ENCODE peak calls at places on chromosome 2, in eight cellular contexts. P is cardiac muscle cell, I is mammary epithelial cell, G is heart right ventricle, U is esophagus muscularis mucosa, E is kidney, H is mesendoderm, F is left lung. A is an unnamed sample.

GRCh38 chr2:158575051-158575635 is 118.4 kb downstream of the PKP4 start:
- DNase-seq in E (no peak), G (no peak), H (no peak), I (no peak), P (no peak), F (no peak), U (no peak), A (no peak)

GRCh38 chr2:150063950-150064549 is 423.4 kb downstream of the RND3 start:
- DNase-seq in G (no peak), U (no peak), H (no peak), E (no peak), F (no peak), I (no peak), P (no peak), A (no peak)

GRCh38 chr2:81658227-81658626 is 1353.7 kb upstream of the LRRTM1 start:
- DNase-seq in H (no peak), E (no peak), F (no peak), G (no peak), U (no peak), I (peak; percentile 55), P (no peak), A (no peak)

GRCh38 chr2:71681626-71682025 is 228.3 kb downstream of the DYSF start:
- DNase-seq in P (no peak), E (no peak), G (no peak), F (no peak), H (no peak), I (no peak), U (no peak), A (no peak)

GRCh38 chr2:25566694-25567093 is 106.7 kb downstream of the DTNB start:
- DNase-seq in U (no peak), F (no peak), I (no peak), E (no peak), G (no peak), H (no peak), P (peak; percentile 8), A (no peak)

GRCh38 chr2:223918671-223919134 is 26.4 kb downstream of the WDFY1 start:
- DNase-seq in H (no peak), F (no peak), U (no peak), I (no peak), E (no peak), G (no peak), P (no peak), A (no peak)

GRCh38 chr2:105038383-105039061 is 653 bp downstream of the MRPS9 start:
- DNase-seq in E (no peak), G (no peak), P (no peak), U (no peak), H (no peak), F (no peak), I (peak; percentile 16), A (no peak)

GRCh38 chr2:149768320-149768799 is 180.8 kb upstream of the MMADHC start:
- DNase-seq in H (peak; percentile 42), E (no peak), I (peak; percentile 27), U (no peak), F (no peak), G (no peak), P (no peak), A (no peak)

GRCh38 chr2:138518860-138519259 is 17.3 kb downstream of the SPOPL start:
- DNase-seq in E (no peak), U (no peak), G (no peak), H (no peak), F (no peak), I (no peak), P (no peak), A (no peak)
- H3K27ac ChIP-seq in E (no peak overlapping the region), U (no peak overlapping the region), G (no peak overlapping the region), H (no peak overlapping the region), F (no peak overlapping the region), I (no peak overlapping the region), P (no peak overlapping the region), A (no peak overlapping the region)

DNA sequence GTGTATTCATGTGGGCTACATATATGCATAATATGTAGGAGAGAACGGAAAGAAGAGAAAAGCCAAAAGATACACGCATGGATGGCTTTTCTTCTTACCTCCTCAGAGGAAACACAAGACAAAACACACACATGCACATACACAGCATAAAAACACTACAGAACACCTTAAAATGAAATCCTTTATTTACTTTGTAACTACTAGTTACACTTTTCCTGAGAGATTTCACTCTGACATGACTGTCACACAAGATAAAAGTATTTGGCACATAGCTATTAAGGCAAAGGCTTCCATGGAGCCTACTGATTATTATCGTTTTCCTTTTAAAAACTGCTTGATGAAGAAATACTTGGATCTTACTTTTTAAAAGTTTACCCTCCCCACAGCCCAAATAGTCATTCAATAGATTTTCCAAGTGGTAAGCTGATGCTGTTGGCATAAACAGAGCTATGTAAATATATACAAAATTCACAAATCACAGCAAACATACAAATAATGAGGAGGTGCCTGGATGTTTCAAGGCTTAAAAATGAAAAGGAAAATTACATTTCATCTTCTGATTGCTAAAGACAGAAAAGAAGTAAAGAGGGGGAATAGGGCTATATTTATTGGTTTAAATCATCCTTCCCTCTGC is 8.6 kb downstream of the ZEB2 start:
- DNase-seq in G (no peak), I (no peak), P (no peak), U (no peak), F (no peak), H (no peak), E (no peak), A (no peak)
- H3K27ac ChIP-seq in G (peak overlapping the region; percentile 99), I (no peak overlapping the region), P (peak overlapping the region; percentile 89), U (peak overlapping the region; percentile 90), F (peak overlapping the region; percentile 99), H (no peak overlapping the region), E (peak overlapping the region; percentile 78), A (no peak overlapping the region)

DNA sequence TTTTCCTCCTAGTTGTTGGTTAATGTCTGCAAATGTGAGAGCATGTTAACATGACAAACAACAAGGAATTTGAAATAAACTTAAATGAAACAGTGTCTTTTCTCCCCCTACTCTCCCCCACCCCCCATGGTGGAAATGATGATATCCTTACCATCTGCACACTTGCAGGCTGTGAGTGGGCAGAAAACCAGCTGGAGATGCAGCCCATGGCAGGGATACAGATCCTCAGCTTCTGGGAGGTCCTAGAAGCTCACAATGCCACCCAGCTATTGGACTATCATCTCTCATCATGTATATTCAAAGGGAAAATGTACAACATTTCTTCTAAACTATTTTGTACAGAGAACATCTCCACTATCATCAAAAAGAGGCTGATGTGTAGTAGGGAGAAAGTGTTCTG is 196.8 kb downstream of the SLC8A1 start:
- DNase-seq in P (no peak), H (no peak), E (no peak), G (no peak), F (no peak), I (no peak), U (no peak), A (no peak)
- H3K27ac ChIP-seq in P (peak overlapping the region; percentile 55), H (no peak overlapping the region), E (no peak overlapping the region), G (no peak overlapping the region), F (no peak overlapping the region), I (no peak overlapping the region), U (no peak overlapping the region), A (no peak overlapping the region)

DNA sequence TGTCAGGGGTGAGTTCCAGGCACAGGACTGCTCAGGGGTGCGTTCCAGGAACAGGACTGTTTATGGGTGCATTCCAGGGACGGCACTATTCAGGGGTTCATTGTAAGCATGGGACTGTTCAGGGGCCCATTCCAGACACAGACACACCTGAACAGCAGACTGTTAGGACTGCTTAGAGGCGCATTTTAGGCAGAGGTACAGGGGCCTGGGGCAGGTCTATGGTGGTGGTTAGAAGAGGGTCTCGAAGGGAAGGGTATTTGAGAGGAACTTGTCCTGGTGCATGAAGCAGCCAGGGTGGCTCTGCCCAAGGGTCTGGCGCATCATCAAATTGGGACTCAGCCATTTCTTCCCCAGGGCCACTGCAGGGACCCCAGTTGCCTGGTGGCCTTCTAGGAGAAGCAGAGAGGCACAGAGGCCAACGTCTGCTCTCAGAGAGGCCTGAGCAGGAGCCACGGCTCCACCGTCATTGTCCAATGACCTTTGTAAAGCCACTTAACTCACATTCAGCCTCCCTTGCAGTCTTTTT is 14.8 kb upstream of the MLPH start:
- DNase-seq in H (no peak), U (no peak), F (no peak), P (no peak), E (no peak), G (no peak), I (no peak), A (no peak)
- H3K27ac ChIP-seq in H (no peak overlapping the region), U (peak overlapping the region; percentile 34), F (no peak overlapping the region), P (no peak overlapping the region), E (no peak overlapping the region), G (no peak overlapping the region), I (no peak overlapping the region), A (no peak overlapping the region)

DNA sequence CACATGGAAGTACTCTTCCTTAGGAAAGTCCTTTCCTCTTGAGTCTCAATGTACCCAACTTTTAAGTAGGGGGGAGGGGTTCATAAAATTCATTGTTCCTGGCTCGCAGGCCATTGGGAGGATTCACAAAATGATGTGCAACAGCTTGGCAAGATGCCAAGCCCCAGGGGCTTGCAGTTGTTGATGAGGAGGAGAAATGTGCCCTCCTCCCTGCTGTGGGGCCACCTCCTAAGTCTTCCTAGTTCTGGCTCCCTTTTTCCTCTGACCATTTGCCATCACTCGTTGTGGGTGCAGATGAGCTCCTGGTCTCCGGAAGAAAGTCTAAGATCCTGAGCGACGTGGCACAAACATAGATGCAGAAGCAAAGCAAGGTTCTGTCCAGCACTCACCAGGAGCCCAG is 435.4 kb downstream of the EIPR1 start:
- DNase-seq in G (no peak), F (no peak), P (no peak), H (no peak), E (peak; percentile 13), U (peak; percentile 62), I (no peak), A (no peak)
- H3K27ac ChIP-seq in G (no peak overlapping the region), F (no peak overlapping the region), P (no peak overlapping the region), H (no peak overlapping the region), E (no peak overlapping the region), U (no peak overlapping the region), I (no peak overlapping the region), A (no peak overlapping the region)